ENCODE peak calls at places on chromosomes 3 and 15, in eight cellular contexts. T is NT2/D1; C is Right ventricle myocardium superior; G is KBM-7; U is transverse colon; F is GOT3; Y is caudate nucleus; E is activated CD4-positive, alpha-beta T cell treated with anti-CD3 and anti-CD28 coated beads, Interleukin-2, amount 10 ng/mL, durations not matched to agents 7 days and 5 days. X is an unnamed sample.

GRCh38 chr3:46423588-46423987 is 16.5 kb downstream of the CCRL2 start:
- DNase-seq in T (no peak), C (no peak), G (no peak), U (no peak), F (no peak), Y (no peak), E (no peak), X (no peak)

GRCh38 chr15:51649659-51650521 is 27.3 kb upstream of the DMXL2 start:
- DNase-seq in T (peak; percentile 30), C (no peak), G (peak; percentile 87), U (peak; percentile 19), F (no peak), Y (no peak), E (peak; percentile 73), X (peak; percentile 42)

GRCh38 chr3:122382888-122383666 is at the start of gene MIX23:
- DNase-seq in T (peak; percentile 73), C (peak; percentile 92), G (peak; percentile 89), U (peak; percentile 89), F (peak; percentile 34), Y (peak; percentile 71), E (peak; percentile 88), X (peak; percentile 82)

GRCh38 chr3:72629191-72629611 is 219.0 kb downstream of the SHQ1 start:
- DNase-seq in T (no peak), C (no peak), G (peak; percentile 74), U (no peak), F (no peak), Y (no peak), E (no peak), X (no peak)

GRCh38 chr3:112378989-112379692 is 46.2 kb downstream of the CD200 start:
- DNase-seq in T (no peak), C (no peak), G (peak; percentile 70), U (no peak), F (no peak), Y (no peak), E (no peak), X (no peak)

GRCh38 chr15:33934896-33935295 is 33.4 kb upstream of the CHRM5 start:
- DNase-seq in T (no peak), C (no peak), G (no peak), U (no peak), F (no peak), Y (no peak), E (no peak), X (no peak)

GRCh38 chr15:63752075-63752684 is 81.6 kb downstream of the HERC1 start:
- DNase-seq in T (no peak), C (no peak), G (peak; percentile 84), U (peak; percentile 25), F (no peak), Y (no peak), E (peak; percentile 72), X (peak; percentile 12)

GRCh38 chr3:182738583-182739514 is 54.5 kb upstream of the ATP11B start:
- DNase-seq in T (no peak), C (no peak), G (no peak), U (peak; percentile 71), F (no peak), Y (no peak), E (no peak), X (no peak)

GRCh38 chr3:31710123-31710841 is 177.6 kb downstream of the STT3B start:
- DNase-seq in T (no peak), C (no peak), G (no peak), U (no peak), F (no peak), Y (no peak), E (no peak), X (no peak)

GRCh38 chr3:52350981-52351761 is 35.1 kb downstream of the DNAH1 start:
- DNase-seq in T (no peak), C (peak; percentile 30), G (no peak), U (no peak), F (no peak), Y (no peak), E (no peak), X (no peak)

GRCh38 chr15:52318729-52319500 is 23.3 kb upstream of the MYO5C start:
- DNase-seq in T (no peak), C (peak; percentile 76), G (no peak), U (no peak), F (no peak), Y (no peak), E (no peak), X (no peak)

GRCh38 chr3:71885001-71885400 is 100.1 kb upstream of the PROK2 start:
- DNase-seq in T (no peak), C (no peak), G (no peak), U (no peak), F (no peak), Y (no peak), E (no peak), X (no peak)

GRCh38 chr3:171620825-171621434 is 160.7 kb upstream of the TNIK start:
- DNase-seq in T (no peak), C (no peak), G (no peak), U (no peak), F (no peak), Y (no peak), E (no peak), X (no peak)

GRCh38 chr3:172869356-172869755 is 118.8 kb downstream of the ECT2 start:
- DNase-seq in T (no peak), C (no peak), G (no peak), U (peak; percentile 18), F (no peak), Y (no peak), E (no peak), X (no peak)

GRCh38 chr15:39493393-39494067 is 87.3 kb upstream of the THBS1 start:
- DNase-seq in T (no peak), C (no peak), G (no peak), U (no peak), F (no peak), Y (no peak), E (no peak), X (no peak)

GRCh38 chr15:71291723-71292122 is 176.5 kb downstream of the THSD4 start:
- DNase-seq in T (no peak), C (no peak), G (no peak), U (no peak), F (no peak), Y (no peak), E (peak; percentile 62), X (no peak)

GRCh38 chr15:38688761-38689160 is 124.1 kb upstream of the RASGRP1 start:
- DNase-seq in T (no peak), C (no peak), G (no peak), U (no peak), F (no peak), Y (no peak), E (peak; percentile 78), X (no peak)

GRCh38 chr3:32132706-32133105 is 26.3 kb downstream of the GPD1L start:
- DNase-seq in T (no peak), C (no peak), G (no peak), U (no peak), F (no peak), Y (no peak), E (no peak), X (no peak)

GRCh38 chr15:45802140-45802539 is 167.3 kb downstream of the SQOR start:
- DNase-seq in T (no peak), C (no peak), G (no peak), U (peak; percentile 14), F (no peak), Y (no peak), E (no peak), X (no peak)

GRCh38 chr3:195910499-195910845 is 2.1 kb upstream of the TNK2 start:
- DNase-seq in T (no peak), C (no peak), G (no peak), U (no peak), F (no peak), Y (no peak), E (no peak), X (no peak)

GRCh38 chr3:171622126-171622525 is 161.9 kb upstream of the TNIK start:
- DNase-seq in T (no peak), C (no peak), G (no peak), U (no peak), F (no peak), Y (no peak), E (no peak), X (no peak)

GRCh38 chr3:58068126-58068809 is 60.0 kb downstream of the FLNB start:
- DNase-seq in T (no peak), C (no peak), G (no peak), U (no peak), F (no peak), Y (peak; percentile 19), E (no peak), X (no peak)

GRCh38 chr3:151875759-151876158 is 2.3 kb downstream of the SUCNR1 start:
- DNase-seq in T (no peak), C (no peak), G (peak; percentile 88), U (no peak), F (no peak), Y (no peak), E (no peak), X (no peak)